ENCODE peak calls at places on chromosomes 13 and 19, in eight cellular contexts. X is NB4; P is endothelial cell of umbilical vein; Y is fibroblast of the conjunctiva; T is stimulated activated CD4-positive, alpha-beta T cell treated with anti-CD3 and anti-CD28 coated beads, Interleukin-12 subunit alpha, Interleukin-12 subunit beta, amount 100 ng/mL, for 48 hours; R is GM19239; G is EH; E is AG08395. C is an unnamed sample.

GRCh38 chr13:50589651-50590054 is 253.8 kb downstream of the DLEU7 start:
- DNase-seq in X (peak), P (no peak), Y (peak), T (no peak), R (no peak), G (peak), E (peak), C (no peak)

GRCh38 chr19:42132030-42132628 is at the start of gene POU2F2:
- DNase-seq in X (peak), P (no peak), Y (no peak), T (peak), R (no peak), G (peak), E (no peak), C (no peak)

GRCh38 chr19:42596391-42597071 is 1.8 kb upstream of the CEACAM8 start:
- DNase-seq in X (peak), P (peak), Y (no peak), T (no peak), R (no peak), G (peak), E (peak), C (no peak)

GRCh38 chr19:41352609-41353465 is 885 bp downstream of the TGFB1 start:
- DNase-seq in X (peak), P (peak), Y (no peak), T (peak), R (peak), G (peak), E (peak), C (peak)

GRCh38 chr13:93723316-93723715 is 496.7 kb downstream of the GPC6 start:
- DNase-seq in X (no peak), P (no peak), Y (no peak), T (no peak), R (no peak), G (no peak), E (no peak), C (no peak)

GRCh38 chr13:40653558-40654318 is 12.7 kb downstream of the FOXO1 start:
- DNase-seq in X (peak), P (peak), Y (no peak), T (no peak), R (no peak), G (peak), E (no peak), C (peak)

GRCh38 chr13:20393273-20394235 is 132.1 kb downstream of the CRYL1 start:
- DNase-seq in X (no peak), P (no peak), Y (no peak), T (no peak), R (no peak), G (no peak), E (no peak), C (no peak)

GRCh38 chr19:29934781-29935180 is 7.3 kb upstream of the URI1 start:
- DNase-seq in X (no peak), P (no peak), Y (no peak), T (no peak), R (no peak), G (no peak), E (no peak), C (no peak)

GRCh38 chr19:6393982-6394412 is 1.0 kb upstream of the GTF2F1 start:
- DNase-seq in X (no peak), P (no peak), Y (no peak), T (no peak), R (no peak), G (no peak), E (no peak), C (no peak)

C was measured in GF-D8.